ENCODE peak calls at places on chromosome 4, in four cellular contexts. One of them, this sample, is unnamed.

GRCh38 chr4:138910914-138911336 is 104.7 kb upstream of the NOCT start:
- DNase-seq in astrocyte: peak
- DNase-seq in neuronal stem cell: peak
- DNase-seq in H9: peak
- DNase-seq in this sample: peak

GRCh38 chr4:143185253-143186107 is 763 bp downstream of the USP38 start:
- DNase-seq in neuronal stem cell: peak
- DNase-seq in astrocyte: no peak
- DNase-seq in H9: peak
- DNase-seq in this sample: peak

GRCh38 chr4:124085561-124086180 is 626.9 kb downstream of the ANKRD50 start:
- DNase-seq in H9: no peak
- DNase-seq in astrocyte: peak
- DNase-seq in neuronal stem cell: no peak
- DNase-seq in this sample: no peak

GRCh38 chr4:68871772-68872441 is 56.1 kb downstream of the UGT2B10 start:
- DNase-seq in neuronal stem cell: no peak
- DNase-seq in astrocyte: no peak
- DNase-seq in H9: no peak
- DNase-seq in this sample: no peak

GRCh38 chr4:21470531-21470930 is 478.0 kb downstream of the KCNIP4 start:
- DNase-seq in astrocyte: peak
- DNase-seq in neuronal stem cell: no peak
- DNase-seq in H9: no peak
- DNase-seq in this sample: peak

GRCh38 chr4:87092389-87093141 is 127.9 kb downstream of the KLHL8 start:
- DNase-seq in neuronal stem cell: no peak
- DNase-seq in H9: no peak
- DNase-seq in astrocyte: peak
- DNase-seq in this sample: peak

GRCh38 chr4:153079824-153080486 is 124.3 kb upstream of the TRIM2 start:
- DNase-seq in neuronal stem cell: no peak
- DNase-seq in astrocyte: no peak
- DNase-seq in H9: no peak
- DNase-seq in this sample: no peak

GRCh38 chr4:7911044-7911578 is 28.6 kb downstream of the AFAP1 start:
- DNase-seq in astrocyte: peak
- DNase-seq in neuronal stem cell: peak
- DNase-seq in H9: peak
- DNase-seq in this sample: peak

GRCh38 chr4:150679767-150680088 is 97.8 kb downstream of the MAB21L2 start:
- DNase-seq in H9: no peak
- DNase-seq in neuronal stem cell: no peak
- DNase-seq in astrocyte: peak
- DNase-seq in this sample: no peak

GRCh38 chr4:178165251-178165650 is 723.0 kb upstream of the AGA start:
- DNase-seq in neuronal stem cell: no peak
- DNase-seq in astrocyte: no peak
- DNase-seq in H9: no peak
- DNase-seq in this sample: no peak

GRCh38 chr4:32847466-32847865 is 2127.3 kb downstream of the PCDH7 start:
- DNase-seq in astrocyte: no peak
- DNase-seq in H9: no peak
- DNase-seq in neuronal stem cell: peak
- DNase-seq in this sample: peak

GRCh38 chr4:53929955-53930798 is 134.2 kb downstream of the CHIC2 start:
- DNase-seq in astrocyte: peak
- DNase-seq in H9: peak
- DNase-seq in neuronal stem cell: peak
- DNase-seq in this sample: peak

GRCh38 chr4:54230479-54231418 is 1.7 kb downstream of the PDGFRA start:
- DNase-seq in astrocyte: peak
- DNase-seq in H9: peak
- DNase-seq in neuronal stem cell: peak
- DNase-seq in this sample: peak

GRCh38 chr4:20825493-20825892 is 125.2 kb downstream of the PACRGL start:
- DNase-seq in neuronal stem cell: no peak
- DNase-seq in H9: no peak
- DNase-seq in astrocyte: no peak
- DNase-seq in this sample: no peak

GRCh38 chr4:150056569-150056968 is 21.7 kb upstream of the DCLK2 start:
- DNase-seq in neuronal stem cell: no peak
- DNase-seq in astrocyte: no peak
- DNase-seq in H9: no peak
- DNase-seq in this sample: peak

GRCh38 chr4:159549092-159549491 is 446.2 kb downstream of the RAPGEF2 start:
- DNase-seq in astrocyte: peak
- DNase-seq in H9: no peak
- DNase-seq in neuronal stem cell: no peak
- DNase-seq in this sample: peak

GRCh38 chr4:102535398-102536082 is 34.4 kb downstream of the NFKB1 start:
- DNase-seq in H9: no peak
- DNase-seq in astrocyte: peak
- DNase-seq in neuronal stem cell: no peak
- DNase-seq in this sample: peak
- H3K9ac ChIP-seq in H9: no peak
- H3K9ac ChIP-seq in astrocyte: peak
- H3K9ac ChIP-seq in neuronal stem cell: no peak
- H3K9ac ChIP-seq in this sample: peak

GRCh38 chr4:48194986-48195773 is 61.1 kb upstream of the TXK start:
- DNase-seq in neuronal stem cell: no peak
- DNase-seq in H9: no peak
- DNase-seq in astrocyte: peak
- DNase-seq in this sample: peak
- H3K9ac ChIP-seq in neuronal stem cell: no peak
- H3K9ac ChIP-seq in H9: no peak
- H3K9ac ChIP-seq in astrocyte: no peak
- H3K9ac ChIP-seq in this sample: no peak

DNA sequence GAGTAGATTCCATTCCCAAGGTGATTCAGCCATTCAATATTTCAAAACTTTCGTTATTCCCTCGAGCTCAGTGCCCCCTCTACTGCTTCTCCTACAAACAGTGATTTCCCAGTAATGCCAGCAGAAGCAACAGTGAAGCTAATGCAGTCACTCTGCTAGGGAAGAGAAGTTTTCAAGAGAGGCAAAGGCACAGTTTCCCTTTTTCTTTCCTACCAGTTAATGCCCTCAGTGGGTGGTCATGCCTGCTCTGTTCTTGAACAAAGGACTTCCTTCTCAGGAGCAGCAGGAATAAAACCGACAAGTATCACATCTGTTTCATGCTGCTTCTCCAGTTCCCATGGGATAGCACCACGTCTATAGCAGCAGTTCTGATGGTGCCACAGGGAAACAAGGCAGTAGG is 317.2 kb downstream of the TENM3 start:
- DNase-seq in neuronal stem cell: peak
- DNase-seq in H9: peak
- DNase-seq in astrocyte: peak
- DNase-seq in this sample: peak
- H3K9ac ChIP-seq in neuronal stem cell: no peak
- H3K9ac ChIP-seq in H9: no peak
- H3K9ac ChIP-seq in astrocyte: peak
- H3K9ac ChIP-seq in this sample: no peak

GRCh38 chr4:65018313-65018712 is 609.1 kb upstream of the TECRL start:
- DNase-seq in astrocyte: no peak
- DNase-seq in neuronal stem cell: no peak
- DNase-seq in H9: no peak
- DNase-seq in this sample: no peak

GRCh38 chr4:65028592-65028991 is 619.3 kb upstream of the TECRL start:
- DNase-seq in neuronal stem cell: no peak
- DNase-seq in astrocyte: no peak
- DNase-seq in H9: no peak
- DNase-seq in this sample: no peak

GRCh38 chr4:65021737-65022136 is 612.5 kb upstream of the TECRL start:
- DNase-seq in H9: no peak
- DNase-seq in astrocyte: no peak
- DNase-seq in neuronal stem cell: no peak
- DNase-seq in this sample: no peak

DNA sequence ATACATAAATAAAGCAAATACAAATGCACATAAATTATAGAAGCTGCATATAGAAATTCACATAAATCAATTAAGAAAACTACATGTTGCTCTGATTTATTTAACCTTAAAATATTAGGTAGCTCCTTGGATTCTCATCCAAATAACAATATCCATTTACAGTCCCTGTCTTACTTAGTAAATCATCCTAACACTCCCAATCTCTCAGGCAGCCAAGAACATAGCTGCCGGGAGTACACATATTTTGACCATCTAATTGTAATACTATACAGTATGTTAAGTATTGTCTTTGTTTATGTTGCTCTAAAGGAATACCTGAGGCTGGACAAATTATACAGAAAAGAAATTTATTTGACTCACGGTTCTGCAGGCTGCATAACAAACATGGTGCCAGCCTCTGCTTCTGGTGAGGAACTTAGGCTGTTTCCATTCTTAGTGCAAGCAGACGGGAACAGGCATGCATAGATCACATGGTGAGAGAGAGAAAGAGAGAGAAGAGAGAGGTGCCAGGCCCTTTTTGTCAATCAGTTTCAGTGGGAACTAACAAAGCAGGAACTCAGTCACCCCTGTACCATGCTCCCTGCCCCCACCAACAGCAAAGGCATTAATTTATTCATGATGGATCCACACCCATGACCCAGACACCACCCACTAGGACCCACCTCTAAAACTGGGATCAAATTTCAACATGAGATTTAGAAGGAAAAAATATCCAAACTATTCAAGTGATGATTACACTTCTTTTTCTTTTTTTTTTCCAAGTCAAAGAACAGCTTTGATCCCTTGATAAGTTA is 614.8 kb upstream of the TECRL start:
- DNase-seq in H9: no peak
- DNase-seq in neuronal stem cell: no peak
- DNase-seq in astrocyte: no peak
- DNase-seq in this sample: no peak
- H3K9ac ChIP-seq in H9: no peak
- H3K9ac ChIP-seq in neuronal stem cell: no peak
- H3K9ac ChIP-seq in astrocyte: no peak
- H3K9ac ChIP-seq in this sample: no peak

GRCh38 chr4:3452376-3452775 is 10.6 kb downstream of the HGFAC start:
- DNase-seq in neuronal stem cell: no peak
- DNase-seq in H9: peak
- DNase-seq in astrocyte: no peak
- DNase-seq in this sample: peak
- H3K9ac ChIP-seq in neuronal stem cell: no peak
- H3K9ac ChIP-seq in H9: no peak
- H3K9ac ChIP-seq in astrocyte: no peak
- H3K9ac ChIP-seq in this sample: no peak

DNA sequence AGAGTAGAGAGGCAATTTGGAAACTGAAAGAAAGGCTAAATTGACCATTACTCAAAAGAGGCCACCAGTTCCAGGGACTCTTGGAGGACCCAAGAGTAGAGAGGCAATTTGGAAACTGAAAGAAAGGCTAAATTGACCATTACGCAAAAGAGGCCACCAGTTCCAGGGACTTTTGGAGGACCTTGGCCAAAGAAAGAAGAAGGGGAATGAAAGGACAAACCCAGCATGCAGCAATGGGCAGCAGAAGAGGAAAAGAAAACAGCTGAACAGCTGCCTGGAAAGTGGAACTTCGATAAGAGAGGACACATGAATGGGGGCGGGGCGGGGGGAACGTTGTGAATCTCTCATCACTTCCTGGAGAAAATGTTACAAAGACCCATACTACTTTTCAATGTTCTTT is 80.8 kb downstream of the PALLD start:
- DNase-seq in neuronal stem cell: no peak
- DNase-seq in astrocyte: no peak
- DNase-seq in H9: no peak
- DNase-seq in this sample: no peak
- H3K9ac ChIP-seq in neuronal stem cell: no peak
- H3K9ac ChIP-seq in astrocyte: no peak
- H3K9ac ChIP-seq in H9: no peak
- H3K9ac ChIP-seq in this sample: no peak

DNA sequence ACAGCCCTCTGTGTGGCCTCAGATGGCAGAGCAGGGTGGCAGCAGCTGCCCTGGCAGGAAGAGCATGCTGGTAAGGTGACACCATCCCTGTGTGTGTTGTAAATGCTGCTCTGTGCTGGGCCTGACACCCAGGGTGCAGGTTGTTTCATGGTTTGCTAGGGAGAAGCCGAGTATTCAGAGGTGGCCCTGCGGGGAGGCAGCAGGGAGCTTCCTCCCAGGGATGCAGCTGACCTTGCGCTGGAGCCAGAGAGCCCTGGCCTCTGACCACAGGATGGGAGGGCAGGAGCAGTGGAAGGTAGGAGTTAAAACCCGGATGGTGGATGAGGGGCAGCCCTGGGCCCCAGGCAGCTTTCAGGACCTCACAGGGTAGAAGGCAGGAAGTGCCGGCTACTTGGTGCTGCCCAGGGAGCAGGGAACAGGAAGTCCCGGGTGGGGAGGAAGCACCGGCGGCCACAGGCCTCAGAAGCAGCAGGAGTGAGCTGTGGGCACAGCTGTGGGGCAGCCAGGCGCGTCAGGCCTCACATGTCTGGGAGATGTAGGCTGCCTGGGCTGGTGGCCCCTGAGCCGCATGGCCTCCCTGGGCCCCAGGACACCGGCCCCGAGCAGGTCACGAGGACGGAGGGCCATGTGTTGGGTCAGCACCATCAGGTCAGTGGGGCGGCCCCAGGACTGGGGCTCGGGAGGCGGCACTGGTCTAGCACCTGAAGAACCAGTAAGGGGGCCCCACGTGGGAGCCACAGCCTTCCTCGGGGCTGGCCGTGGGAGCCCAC is 19.1 kb downstream of the SH3BP2 start:
- DNase-seq in H9: peak
- DNase-seq in astrocyte: peak
- DNase-seq in neuronal stem cell: no peak
- DNase-seq in this sample: peak
- H3K9ac ChIP-seq in H9: no peak
- H3K9ac ChIP-seq in astrocyte: peak
- H3K9ac ChIP-seq in neuronal stem cell: peak
- H3K9ac ChIP-seq in this sample: peak

GRCh38 chr4:6277935-6278800 is 8.5 kb downstream of the WFS1 start:
- DNase-seq in astrocyte: no peak
- DNase-seq in neuronal stem cell: no peak
- DNase-seq in H9: no peak
- DNase-seq in this sample: no peak

GRCh38 chr4:6277139-6277802 is 7.6 kb downstream of the WFS1 start:
- DNase-seq in astrocyte: no peak
- DNase-seq in H9: no peak
- DNase-seq in neuronal stem cell: no peak
- DNase-seq in this sample: no peak

GRCh38 chr4:6280365-6280996 is 10.8 kb downstream of the WFS1 start:
- DNase-seq in astrocyte: no peak
- DNase-seq in neuronal stem cell: no peak
- DNase-seq in H9: no peak
- DNase-seq in this sample: no peak

GRCh38 chr4:6279582-6280289 is 10.1 kb downstream of the WFS1 start:
- DNase-seq in H9: no peak
- DNase-seq in neuronal stem cell: no peak
- DNase-seq in astrocyte: no peak
- DNase-seq in this sample: no peak

GRCh38 chr4:6278801-6279197 is 9.1 kb downstream of the WFS1 start:
- DNase-seq in astrocyte: peak
- DNase-seq in H9: no peak
- DNase-seq in neuronal stem cell: no peak
- DNase-seq in this sample: no peak
- H3K9ac ChIP-seq in astrocyte: no peak
- H3K9ac ChIP-seq in H9: no peak
- H3K9ac ChIP-seq in neuronal stem cell: no peak
- H3K9ac ChIP-seq in this sample: peak

This sample was measured in mesenchymal stem cell.